ENCODE peak calls at places on chromosomes 2 and 18, in six cellular contexts. A, X, D, E, V and G are unnamed samples.

GRCh38 chr2:205889073-205889472 is 196.9 kb downstream of the INO80D start:
- DNase-seq in A (no peak), X (no peak), D (peak; percentile 63), E (peak; percentile 24), V (peak; percentile 39), G (no peak)

GRCh38 chr2:26651458-26652155 is 10.4 kb upstream of the CIB4 start:
- DNase-seq in A (no peak), X (no peak), D (no peak), E (no peak), V (no peak), G (peak; percentile 28)

GRCh38 chr2:237735762-237736161 is 62.8 kb upstream of the RBM44 start:
- DNase-seq in A (no peak), X (no peak), D (no peak), E (no peak), V (no peak), G (peak; percentile 56)

GRCh38 chr2:165621086-165621560 is 151.6 kb downstream of the CSRNP3 start:
- DNase-seq in A (no peak), X (peak; percentile 55), D (peak; percentile 72), E (peak; percentile 68), V (peak; percentile 17), G (peak; percentile 33)

GRCh38 chr2:168948621-168949212 is 47.6 kb downstream of the G6PC2 start:
- DNase-seq in A (no peak), X (peak; percentile 11), D (no peak), E (no peak), V (no peak), G (peak; percentile 7)

GRCh38 chr18:59605633-59606192 is 91.5 kb downstream of the CCBE1 start:
- DNase-seq in A (no peak), X (peak; percentile 80), D (peak; percentile 41), E (peak; percentile 55), V (no peak), G (no peak)

GRCh38 chr2:219175928-219176817 is 552 bp downstream of the CNPPD1 start:
- DNase-seq in A (peak; percentile 44), X (peak; percentile 73), D (peak; percentile 38), E (peak; percentile 19), V (peak; percentile 71), G (peak; percentile 28)

GRCh38 chr2:205934443-205934842 is 151.5 kb downstream of the INO80D start:
- DNase-seq in A (no peak), X (peak; percentile 11), D (no peak), E (no peak), V (peak; percentile 41), G (no peak)

GRCh38 chr2:105872142-105872728 is 127.5 kb downstream of the NCK2 start:
- DNase-seq in A (no peak), X (no peak), D (no peak), E (no peak), V (no peak), G (no peak)

GRCh38 chr2:44801289-44801675 is 140.2 kb upstream of the SIX3 start:
- DNase-seq in A (no peak), X (no peak), D (no peak), E (no peak), V (no peak), G (no peak)
- H3K4me3 ChIP-seq in A (peak overlapping the region; percentile 46), X (no peak overlapping the region), D (no peak overlapping the region), E (no peak overlapping the region), V (no peak overlapping the region), G (no peak overlapping the region)

DNA sequence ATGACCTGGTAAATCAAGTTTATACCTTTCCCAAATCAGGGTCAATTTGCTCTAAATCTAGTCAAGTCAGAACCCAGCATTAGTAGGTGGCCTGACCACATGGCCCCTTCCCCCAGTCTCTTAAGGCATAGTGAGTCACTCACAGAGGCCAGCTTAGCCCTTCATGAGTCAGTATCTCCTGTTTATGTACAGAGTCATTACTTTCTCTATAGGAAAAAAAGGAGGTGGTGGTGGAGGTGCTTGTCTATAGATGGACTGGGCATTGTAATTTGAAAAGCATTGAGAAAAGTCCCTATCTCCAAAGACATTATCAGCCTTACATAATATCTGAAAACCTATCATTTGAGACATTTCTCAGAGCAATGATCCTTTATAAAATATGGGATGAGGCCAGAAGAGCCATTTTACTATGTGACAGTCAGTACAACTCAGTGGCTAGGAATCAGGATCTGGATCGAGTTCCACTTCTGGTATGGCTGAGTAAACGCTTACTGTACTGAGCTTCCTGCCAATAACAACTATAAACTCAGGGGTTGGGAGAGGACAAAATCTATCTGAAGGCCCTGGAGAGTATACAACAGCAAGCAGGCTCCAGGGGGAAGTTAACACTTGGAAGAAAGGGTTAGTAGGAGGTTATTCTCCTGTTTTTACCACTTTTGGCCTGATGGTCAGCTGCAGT is 22.5 kb upstream of the SIGLEC15 start:
- DNase-seq in A (no peak), X (peak; percentile 97), D (peak; percentile 100), E (peak; percentile 97), V (no peak), G (peak; percentile 95)
- H3K4me3 ChIP-seq in A (no peak overlapping the region), X (no peak overlapping the region), D (no peak overlapping the region), E (peak overlapping the region; percentile 5), V (no peak overlapping the region), G (no peak overlapping the region)

DNA sequence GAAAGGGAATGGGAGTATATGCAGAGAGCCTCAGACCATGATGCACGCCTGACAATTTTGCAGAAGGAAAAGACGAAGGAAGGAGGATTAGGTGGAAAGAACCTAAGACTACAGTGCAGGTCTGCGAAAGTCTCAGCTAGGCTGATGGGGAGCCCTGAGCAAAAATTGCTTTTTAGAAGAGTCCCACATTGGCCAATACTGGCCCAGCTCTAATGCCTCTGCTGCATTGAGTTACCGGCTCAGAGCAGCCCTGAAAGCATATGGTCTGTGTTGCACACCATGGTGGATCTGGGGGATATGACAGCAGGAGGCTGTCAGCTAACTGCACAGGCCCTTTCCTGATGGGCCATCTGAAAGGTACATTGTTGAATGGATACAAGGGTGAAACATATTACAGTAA is 48.3 kb upstream of the CAVIN2 start:
- DNase-seq in A (no peak), X (no peak), D (no peak), E (no peak), V (no peak), G (no peak)
- H3K4me3 ChIP-seq in A (no peak overlapping the region), X (no peak overlapping the region), D (no peak overlapping the region), E (no peak overlapping the region), V (no peak overlapping the region), G (no peak overlapping the region)

GRCh38 chr2:25041307-25041927 is 459 bp upstream of the EFR3B start:
- DNase-seq in A (no peak), X (peak; percentile 60), D (peak; percentile 46), E (peak; percentile 37), V (peak; percentile 69), G (peak; percentile 22)
- H3K4me3 ChIP-seq in A (peak overlapping the region; percentile 85), X (peak overlapping the region; percentile 49), D (no peak overlapping the region), E (peak overlapping the region; percentile 15), V (peak overlapping the region; percentile 41), G (peak overlapping the region; percentile 28)

DNA sequence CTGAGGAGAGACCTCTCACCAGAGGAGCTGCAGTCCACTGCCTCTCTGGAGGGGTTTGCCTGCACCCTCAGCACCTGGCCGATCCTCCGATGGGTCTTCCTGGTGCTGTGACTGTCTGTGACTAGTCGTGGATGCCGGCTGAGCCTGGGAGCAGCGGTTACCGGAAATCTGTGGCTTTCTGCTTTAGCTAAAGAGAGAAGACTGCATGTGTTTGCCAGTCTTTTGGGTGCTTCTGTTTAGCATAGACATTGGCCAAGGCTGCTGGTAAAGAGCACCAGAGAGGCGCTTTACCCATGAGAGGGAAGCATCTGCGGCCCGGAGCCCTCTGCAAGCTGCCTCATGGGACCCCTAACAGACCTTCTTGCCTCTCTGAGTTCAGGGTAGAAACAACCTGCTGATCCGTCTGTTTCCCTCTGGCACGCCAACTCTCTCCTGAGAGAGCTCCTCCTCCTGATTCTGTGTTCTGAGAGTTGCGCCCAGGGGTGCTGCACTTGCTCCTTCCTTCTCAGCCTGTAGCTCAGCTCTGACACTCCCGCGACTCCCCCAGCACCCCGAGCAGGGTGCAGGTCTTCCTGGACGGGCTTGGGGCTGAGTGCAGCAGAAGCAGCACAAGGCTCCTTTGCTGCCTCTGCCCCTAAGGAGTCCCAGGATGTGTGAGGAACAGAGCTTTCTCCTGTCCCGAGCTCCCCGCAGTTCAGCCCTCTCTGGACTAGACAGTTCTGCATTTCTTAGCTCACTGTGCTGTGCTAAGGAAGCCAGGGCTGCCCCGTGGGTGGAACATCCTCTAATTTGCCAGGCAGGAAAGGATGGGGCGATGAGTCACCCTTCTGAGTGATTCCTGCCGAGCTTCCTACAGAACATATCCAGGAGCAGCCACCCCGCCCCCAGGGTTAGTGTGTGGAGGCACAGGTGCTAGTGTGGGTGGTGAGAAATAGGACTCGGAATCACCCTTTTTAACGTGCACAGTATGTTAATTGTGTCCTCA is 203.2 kb downstream of the SH3RF3 start:
- DNase-seq in A (peak; percentile 58), X (peak; percentile 98), D (peak; percentile 95), E (peak; percentile 90), V (peak; percentile 13), G (peak; percentile 95)
- H3K4me3 ChIP-seq in A (peak overlapping the region; percentile 36), X (no peak overlapping the region), D (no peak overlapping the region), E (peak overlapping the region; percentile 32), V (no peak overlapping the region), G (peak overlapping the region; percentile 24)